ENCODE peak calls at places on chromosome 1, in seven cellular contexts. U is lung; H is cardiac muscle cell; L is stomach; E is kidney; A is CD8-positive, alpha-beta T cell; I is tibial artery. S is an unnamed sample.
A peak's percentile ranks its signal among the peaks of the same experiment; 100 is the strongest.

GRCh38 chr1:93840956-93841482 is 38.0 kb downstream of the DNTTIP2 start:
- DNase-seq in A (no peak), U (no peak), L (no peak), E (no peak), I (no peak), H (no peak), S (no peak)

GRCh38 chr1:179761296-179761695 is 18.2 kb downstream of the FAM163A start:
- DNase-seq in L (no peak), A (no peak), U (no peak), H (no peak), I (no peak), E (no peak), S (no peak)

GRCh38 chr1:167342846-167343245 is 122.2 kb downstream of the POU2F1 start:
- DNase-seq in L (no peak), E (no peak), U (no peak), H (no peak), A (no peak), I (no peak), S (no peak)

GRCh38 chr1:12271033-12271432 is 41.2 kb downstream of the VPS13D start:
- DNase-seq in U (no peak), A (no peak), E (no peak), L (no peak), I (no peak), H (no peak), S (no peak)

GRCh38 chr1:199948587-199949280 is 78.8 kb upstream of the NR5A2 start:
- DNase-seq in L (no peak), I (no peak), H (no peak), U (no peak), A (no peak), E (no peak), S (no peak)

GRCh38 chr1:1680912-1681273 is 11.7 kb downstream of the SLC35E2B start:
- DNase-seq in H (no peak), E (no peak), L (peak; percentile 66), I (no peak), A (no peak), U (no peak), S (no peak)

GRCh38 chr1:229848762-229849677 is 218.0 kb upstream of the GALNT2 start:
- DNase-seq in U (no peak), L (no peak), I (no peak), H (peak; percentile 54), A (no peak), E (no peak), S (no peak)

GRCh38 chr1:46489638-46490602 is at the start of gene DMBX1:
- DNase-seq in A (no peak), U (peak; percentile 32), L (peak; percentile 54), E (peak; percentile 78), I (no peak), H (peak; percentile 63), S (peak; percentile 52)

GRCh38 chr1:244100691-244101453 is 49.8 kb downstream of the ZBTB18 start:
- DNase-seq in A (no peak), U (no peak), L (no peak), E (no peak), H (no peak), I (no peak), S (no peak)

GRCh38 chr1:146034976-146035469 is 13.5 kb upstream of the HJV start:
- DNase-seq in H (no peak), A (no peak), I (no peak), L (no peak), E (no peak), U (no peak), S (peak; percentile 58)

GRCh38 chr1:181100015-181100905 is 11.8 kb downstream of the IER5 start:
- DNase-seq in I (no peak), H (no peak), E (no peak), L (no peak), U (no peak), A (no peak), S (peak; percentile 36)

GRCh38 chr1:3477241-3478109 is 23.0 kb downstream of the ARHGEF16 start:
- DNase-seq in I (no peak), U (no peak), H (no peak), A (no peak), E (no peak), L (no peak), S (no peak)

GRCh38 chr1:96358057-96358456 is 363.5 kb upstream of the PTBP2 start:
- DNase-seq in L (no peak), I (no peak), E (no peak), H (no peak), U (no peak), A (no peak), S (no peak)

GRCh38 chr1:115323366-115324004 is 14.6 kb downstream of the NGF start:
- DNase-seq in L (no peak), A (no peak), I (no peak), E (no peak), U (no peak), H (no peak), S (no peak)

GRCh38 chr1:62314951-62315350 is 4.3 kb downstream of the KANK4 start:
- DNase-seq in A (no peak), L (no peak), I (no peak), H (no peak), E (no peak), U (no peak), S (no peak)

GRCh38 chr1:225651376-225651871 is 1.5 kb downstream of the ENAH start:
- DNase-seq in L (no peak), U (no peak), H (no peak), A (no peak), E (no peak), I (no peak), S (no peak)

GRCh38 chr1:145965119-145965744 is 742 bp downstream of the POLR3GL start:
- DNase-seq in A (no peak), L (no peak), E (no peak), I (no peak), H (no peak), U (no peak), S (no peak)

GRCh38 chr1:172393354-172393753 is 27.1 kb upstream of the C1orf105 start:
- DNase-seq in H (no peak), I (no peak), A (no peak), E (no peak), U (no peak), L (no peak), S (no peak)
- H3K4me1 ChIP-seq in H (no peaks in the 10 kb centered on the region), I (peaks cover 16% of the 10 kb centered on the region), A (peaks cover 32% of the 10 kb centered on the region), E (peaks cover 14% of the 10 kb centered on the region), U (peaks cover 6% of the 10 kb centered on the region), L (peaks cover 7% of the 10 kb centered on the region), S (peaks cover 3% of the 10 kb centered on the region)

GRCh38 chr1:155499953-155500621 is 62.5 kb downstream of the ASH1L start:
- DNase-seq in E (no peak), A (no peak), I (no peak), U (no peak), H (peak; percentile 30), L (no peak), S (no peak)

GRCh38 chr1:155509064-155509463 is 53.5 kb downstream of the ASH1L start:
- DNase-seq in I (no peak), H (no peak), A (no peak), U (no peak), L (no peak), E (no peak), S (no peak)

GRCh38 chr1:155499263-155499662 is 63.3 kb downstream of the ASH1L start:
- DNase-seq in E (no peak), H (no peak), L (no peak), U (no peak), I (no peak), A (no peak), S (no peak)

GRCh38 chr1:155507960-155508359 is 54.6 kb downstream of the ASH1L start:
- DNase-seq in H (no peak), I (no peak), E (no peak), L (no peak), A (no peak), U (no peak), S (no peak)

GRCh38 chr1:155504207-155504606 is 58.4 kb downstream of the ASH1L start:
- DNase-seq in A (no peak), L (no peak), E (no peak), U (no peak), H (peak; percentile 27), I (no peak), S (peak; percentile 16)
- TF ChIP-seq CTCF in A (peak; percentile 29), L (no peak), E (peak; percentile 37), U (peak; percentile 1), H (peak; percentile 41), I (peak; percentile 21), S (peak; percentile 33)

GRCh38 chr1:41355356-41355755 is 5.9 kb upstream of the FOXO6 start:
- DNase-seq in L (no peak), U (no peak), H (no peak), A (no peak), E (no peak), I (no peak), S (no peak)

GRCh38 chr1:41354956-41355355 is 6.3 kb upstream of the FOXO6 start:
- DNase-seq in U (no peak), E (no peak), A (no peak), L (no peak), I (no peak), H (peak; percentile 41), S (no peak)

GRCh38 chr1:41356752-41357151 is 4.5 kb upstream of the FOXO6 start:
- DNase-seq in U (no peak), A (no peak), I (no peak), H (no peak), E (no peak), L (no peak), S (no peak)

GRCh38 chr1:41357451-41358151 is 3.6 kb upstream of the FOXO6 start:
- DNase-seq in H (peak; percentile 42), L (no peak), E (no peak), I (no peak), A (no peak), U (no peak), S (no peak)

DNA sequence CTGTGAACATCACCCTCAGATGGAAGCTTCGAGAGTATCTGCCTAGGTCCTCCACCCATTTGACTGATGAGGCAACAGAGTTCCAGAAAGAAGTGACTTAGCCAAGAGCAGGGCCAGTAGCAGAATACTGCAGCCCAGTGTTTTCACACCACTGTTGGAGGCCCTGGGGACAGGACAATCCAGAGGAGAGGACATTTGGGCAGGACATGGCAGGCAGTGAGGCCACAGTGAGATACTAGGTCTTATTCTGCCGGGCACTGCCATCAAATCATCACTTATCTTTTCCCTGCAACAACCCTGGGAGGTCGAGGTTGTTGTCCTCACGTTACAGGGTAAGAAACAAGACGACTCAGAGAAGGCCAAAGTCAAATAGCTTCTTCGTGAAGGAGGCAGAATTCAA is 5.5 kb upstream of the FOXO6 start:
- DNase-seq in A (no peak), E (no peak), L (no peak), H (no peak), U (no peak), I (no peak), S (no peak)
- H3K4me1 ChIP-seq in A (peaks cover 8% of the 10 kb centered on the region), E (peaks cover 6% of the 10 kb centered on the region), L (peaks cover 4% of the 10 kb centered on the region), H (peaks cover 28% of the 10 kb centered on the region), U (peaks cover 3% of the 10 kb centered on the region), I (peaks cover 22% of the 10 kb centered on the region), S (peaks cover 6% of the 10 kb centered on the region)

GRCh38 chr1:205750683-205751651 is 985 bp upstream of the NUCKS1 start:
- DNase-seq in A (no peak), I (no peak), L (no peak), E (no peak), H (peak; percentile 11), U (no peak), S (no peak)

GRCh38 chr1:205748398-205749093 is 1.4 kb downstream of the NUCKS1 start:
- DNase-seq in I (no peak), H (peak; percentile 45), U (no peak), E (no peak), L (no peak), A (no peak), S (no peak)

GRCh38 chr1:205749826-205750682 is at the start of gene NUCKS1:
- DNase-seq in I (peak; percentile 100), E (peak; percentile 99), L (peak; percentile 98), U (peak; percentile 98), H (peak; percentile 98), A (peak; percentile 99), S (peak; percentile 99)

GRCh38 chr1:205746757-205747412 is 3.1 kb downstream of the NUCKS1 start:
- DNase-seq in A (no peak), I (no peak), L (no peak), H (no peak), U (no peak), E (no peak), S (no peak)

GRCh38 chr1:205749094-205749825 is 722 bp downstream of the NUCKS1 start:
- DNase-seq in H (peak; percentile 98), A (peak; percentile 97), E (peak; percentile 98), U (peak; percentile 91), I (peak; percentile 92), L (peak; percentile 95), S (peak; percentile 98)
- TF ChIP-seq CTCF in H (no peak), A (no peak), E (no peak), U (no peak), I (no peak), L (no peak), S (no peak)